ENCODE peak calls at places on chromosomes 7 and 10, in seven cellular contexts. U is lower leg skin; G is colonic mucosa; Z is WTC11; V is activated CD8-positive, alpha-beta T cell treated with anti-CD3 and anti-CD28 coated beads for 36 hours; R is mesothelial cell of epicardium; M is HL-60. A is an unnamed sample.

GRCh38 chr7:159092701-159093121 is 52.0 kb downstream of the VIPR2 start:
- DNase-seq in U (no peak), G (no peak), Z (no peak), V (no peak), R (peak), M (no peak), A (no peak)

GRCh38 chr7:156903232-156903909 is 10.4 kb upstream of the LMBR1 start:
- DNase-seq in U (peak), G (no peak), Z (no peak), V (peak), R (no peak), M (no peak), A (no peak)

GRCh38 chr10:12783326-12783725 is 218.2 kb downstream of the CCDC3 start:
- DNase-seq in U (no peak), G (no peak), Z (no peak), V (no peak), R (no peak), M (no peak), A (no peak)

GRCh38 chr10:97356318-97356914 is 21.9 kb upstream of the FRAT2 start:
- DNase-seq in U (no peak), G (no peak), Z (no peak), V (no peak), R (no peak), M (no peak), A (no peak)

GRCh38 chr10:109978481-109978880 is 29.3 kb upstream of the ADD3 start:
- DNase-seq in U (peak), G (peak), Z (peak), V (peak), R (no peak), M (no peak), A (peak)

GRCh38 chr7:115417662-115418061 is 495.8 kb downstream of the MDFIC start:
- DNase-seq in U (no peak), G (no peak), Z (peak), V (no peak), R (no peak), M (no peak), A (no peak)

GRCh38 chr10:119162121-119162520 is 3.4 kb downstream of the SFXN4 start:
- DNase-seq in U (no peak), G (no peak), Z (no peak), V (no peak), R (no peak), M (no peak), A (no peak)

GRCh38 chr7:131109011-131109756 is 218.5 kb upstream of the MKLN1 start:
- DNase-seq in U (no peak), G (no peak), Z (no peak), V (no peak), R (no peak), M (no peak), A (no peak)

GRCh38 chr7:135441791-135442190 is 68.1 kb downstream of the CNOT4 start:
- DNase-seq in U (no peak), G (no peak), Z (no peak), V (peak), R (no peak), M (no peak), A (no peak)

GRCh38 chr7:51950811-51951210 is 634.2 kb upstream of the COBL start:
- DNase-seq in U (no peak), G (no peak), Z (no peak), V (no peak), R (no peak), M (no peak), A (no peak)

DNA sequence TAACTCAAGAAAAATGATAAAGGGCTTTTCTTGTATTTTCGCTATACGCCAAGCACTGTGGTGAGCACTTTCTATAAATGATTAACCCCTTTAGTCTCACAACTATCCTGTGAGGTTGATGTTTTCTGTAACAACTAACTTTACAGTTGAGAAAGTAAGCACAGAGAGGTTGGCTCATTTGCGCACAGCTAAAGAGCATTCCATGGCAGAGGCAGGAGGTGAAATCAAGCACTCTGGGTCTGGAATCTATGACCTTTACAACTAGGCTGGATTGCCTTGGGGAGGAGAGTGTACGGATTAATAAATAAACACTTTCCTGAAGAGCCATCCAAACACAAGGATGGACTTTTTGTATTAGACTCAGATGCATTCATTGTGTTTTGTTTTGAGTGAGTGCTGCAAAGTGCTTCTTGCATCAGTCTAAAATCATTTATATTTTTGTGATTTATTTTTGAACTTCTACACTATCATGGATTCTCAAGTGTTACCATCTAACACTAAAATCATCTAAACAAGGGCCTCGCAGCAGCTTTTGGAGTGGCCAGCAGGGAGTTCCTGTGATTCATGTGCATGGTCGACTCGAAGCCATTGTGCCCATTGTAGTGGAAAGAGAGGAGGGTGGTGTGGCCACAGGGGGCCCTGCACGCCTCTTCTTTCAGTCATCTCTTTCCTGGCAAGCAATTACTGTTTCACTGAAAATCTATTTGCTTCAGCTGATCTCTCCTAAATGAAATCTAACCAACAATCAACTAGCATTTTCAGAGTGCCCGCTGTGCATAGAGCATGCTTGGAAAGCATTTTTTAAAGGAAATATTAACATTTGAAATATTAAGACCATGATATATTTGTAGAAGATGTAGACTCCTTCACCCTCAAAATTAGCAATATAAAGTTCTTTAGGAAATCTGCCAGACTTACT is 633.4 kb upstream of the COBL start:
- DNase-seq in U (no peak), G (no peak), Z (peak), V (no peak), R (no peak), M (no peak), A (peak)
- TF ChIP-seq CTCF in U (no peak), G (no peak), Z (no peak), V (no peak), R (no peak), M (no peak), A (no peak)

GRCh38 chr7:49850921-49851613 is 77.6 kb downstream of the VWC2 start:
- DNase-seq in U (no peak), G (no peak), Z (peak), V (no peak), R (no peak), M (no peak), A (no peak)
- TF ChIP-seq CTCF in U (no peak), G (no peak), Z (no peak), V (no peak), R (no peak), M (no peak), A (no peak)

GRCh38 chr7:55124989-55125875 is 106.4 kb downstream of the EGFR start:
- DNase-seq in U (no peak), G (no peak), Z (no peak), V (no peak), R (no peak), M (no peak), A (no peak)
- TF ChIP-seq CTCF in U (no peak), G (no peak), Z (no peak), V (no peak), R (no peak), M (no peak), A (no peak)

GRCh38 chr10:28552775-28553174 is 19.9 kb downstream of the WAC start:
- DNase-seq in U (no peak), G (no peak), Z (no peak), V (no peak), R (no peak), M (no peak), A (no peak)
- TF ChIP-seq CTCF in U (no peak), G (no peak), Z (no peak), V (no peak), R (no peak), M (no peak), A (no peak)

GRCh38 chr7:148852272-148852671 is 31.8 kb downstream of the EZH2 start:
- DNase-seq in U (no peak), G (no peak), Z (no peak), V (no peak), R (no peak), M (no peak), A (no peak)
- TF ChIP-seq CTCF in U (no peak), G (no peak), Z (no peak), V (no peak), R (no peak), M (no peak), A (no peak)

DNA sequence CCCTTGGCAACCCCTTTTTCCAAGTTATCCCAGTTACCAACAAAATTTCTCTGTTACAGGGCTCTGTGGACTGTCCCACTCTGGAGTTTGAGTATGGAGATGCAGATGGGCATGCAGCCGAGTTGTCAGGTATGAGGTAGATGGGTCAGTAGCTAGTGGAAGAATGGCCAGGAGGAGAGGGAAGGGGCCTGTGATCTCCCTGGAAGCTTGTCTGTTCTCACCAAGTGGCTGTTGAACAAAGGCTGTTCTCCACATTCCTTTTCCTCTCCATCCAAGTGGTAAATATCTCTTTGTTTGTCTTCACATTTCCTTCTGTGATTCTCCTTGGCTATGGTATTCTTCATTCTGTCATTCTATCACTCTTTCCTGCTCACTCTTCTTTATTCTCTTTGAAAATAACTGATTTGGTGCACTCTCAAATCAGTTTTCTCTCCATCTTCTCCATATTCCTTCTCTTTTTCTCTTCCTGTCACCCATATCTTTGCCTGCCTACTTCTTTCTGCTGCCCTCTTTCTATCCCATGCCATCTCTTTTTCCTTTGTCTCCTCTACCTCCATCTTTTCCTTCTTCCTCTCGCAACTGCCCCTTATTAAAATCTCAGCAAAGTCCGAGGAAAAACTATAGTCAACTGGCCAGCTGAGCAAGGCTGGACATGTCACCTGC is 5.9 kb downstream of the STRIP2 start:
- DNase-seq in U (no peak), G (no peak), Z (no peak), V (no peak), R (no peak), M (no peak), A (no peak)
- TF ChIP-seq CTCF in U (no peak), G (no peak), Z (no peak), V (no peak), R (no peak), M (no peak), A (no peak)

GRCh38 chr10:103847909-103848468 is 7.4 kb downstream of the SH3PXD2A start:
- DNase-seq in U (no peak), G (peak), Z (peak), V (peak), R (no peak), M (no peak), A (no peak)
- TF ChIP-seq CTCF in U (no peak), G (no peak), Z (no peak), V (peak), R (peak), M (peak), A (peak)

GRCh38 chr10:114811769-114812353 is 9.7 kb upstream of the FHIP2A start:
- DNase-seq in U (no peak), G (no peak), Z (no peak), V (no peak), R (no peak), M (no peak), A (no peak)

GRCh38 chr10:114808982-114809381 is 12.6 kb upstream of the FHIP2A start:
- DNase-seq in U (no peak), G (no peak), Z (no peak), V (no peak), R (no peak), M (no peak), A (no peak)

GRCh38 chr10:114810926-114811325 is 10.7 kb upstream of the FHIP2A start:
- DNase-seq in U (no peak), G (no peak), Z (no peak), V (no peak), R (no peak), M (no peak), A (no peak)

GRCh38 chr10:114802177-114802576 is 19.4 kb upstream of the FHIP2A start:
- DNase-seq in U (no peak), G (no peak), Z (no peak), V (no peak), R (no peak), M (no peak), A (no peak)

GRCh38 chr10:114806572-114807391 is 14.8 kb upstream of the FHIP2A start:
- DNase-seq in U (no peak), G (no peak), Z (no peak), V (no peak), R (no peak), M (no peak), A (no peak)
- TF ChIP-seq CTCF in U (no peak), G (no peak), Z (no peak), V (no peak), R (no peak), M (no peak), A (no peak)

DNA sequence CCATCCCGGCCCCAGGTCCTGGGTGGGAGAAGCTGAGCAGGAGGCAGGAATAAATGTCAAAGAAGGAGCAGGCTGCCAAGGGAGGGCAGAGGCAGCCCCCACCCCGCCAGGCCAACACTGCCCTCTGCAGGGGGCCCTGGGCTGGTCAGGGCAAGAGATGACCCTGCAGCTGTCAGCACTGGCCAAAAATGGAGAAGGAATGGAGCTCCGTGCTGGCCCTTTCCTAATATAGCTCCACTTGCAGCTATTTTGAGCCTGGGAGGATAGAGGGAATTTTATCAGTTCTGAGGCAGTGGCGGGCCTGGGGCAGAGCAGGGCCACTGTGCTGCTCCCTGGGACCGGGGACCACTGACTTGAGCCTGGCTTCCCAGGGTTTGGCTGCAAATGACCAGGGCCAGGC is 16.0 kb downstream of the LDB3 start:
- DNase-seq in U (no peak), G (no peak), Z (peak), V (no peak), R (no peak), M (no peak), A (peak)
- TF ChIP-seq CTCF in U (no peak), G (no peak), Z (no peak), V (no peak), R (no peak), M (no peak), A (peak)